ENCODE peak calls at places on chromosome 7, in six cellular contexts. C, Z, K, G, M and O are unnamed samples.

GRCh38 chr7:3754488-3755365 is 453.7 kb downstream of the SDK1 start:
- DNase-seq in C (no peak), Z (no peak), K (no peak), G (no peak), M (no peak), O (no peak)

GRCh38 chr7:37986780-37987380 is 66.4 kb downstream of the EPDR1 start:
- DNase-seq in C (no peak), Z (no peak), K (no peak), G (no peak), M (no peak), O (no peak)

GRCh38 chr7:148624735-148625134 is 34.2 kb downstream of the C7orf33 start:
- DNase-seq in C (no peak), Z (no peak), K (no peak), G (no peak), M (no peak), O (no peak)

GRCh38 chr7:29375641-29376562 is 181.3 kb downstream of the CHN2 start:
- DNase-seq in C (peak; percentile 71), Z (no peak), K (no peak), G (no peak), M (no peak), O (no peak)

GRCh38 chr7:102841290-102841689 is 71.5 kb upstream of the LRRC17 start:
- DNase-seq in C (no peak), Z (no peak), K (no peak), G (no peak), M (peak; percentile 24), O (no peak)

GRCh38 chr7:153523320-153524015 is 528.7 kb upstream of the DPP6 start:
- DNase-seq in C (no peak), Z (no peak), K (no peak), G (no peak), M (no peak), O (no peak)

GRCh38 chr7:82141427-82141826 is 302.1 kb downstream of the CACNA2D1 start:
- DNase-seq in C (no peak), Z (no peak), K (no peak), G (no peak), M (no peak), O (no peak)

GRCh38 chr7:16644987-16645592 is 464 bp downstream of the ANKMY2 start:
- DNase-seq in C (no peak), Z (peak; percentile 46), K (peak; percentile 52), G (no peak), M (no peak), O (no peak)

GRCh38 chr7:111076205-111076604 is 14.7 kb upstream of the LRRN3 start:
- DNase-seq in C (no peak), Z (no peak), K (no peak), G (no peak), M (no peak), O (no peak)

GRCh38 chr7:111357691-111358090 is 204.6 kb downstream of the IMMP2L start:
- DNase-seq in C (no peak), Z (no peak), K (no peak), G (no peak), M (no peak), O (no peak)

GRCh38 chr7:73303546-73303945 is 5.1 kb downstream of the NSUN5 start:
- DNase-seq in C (no peak), Z (no peak), K (no peak), G (no peak), M (no peak), O (no peak)

DNA sequence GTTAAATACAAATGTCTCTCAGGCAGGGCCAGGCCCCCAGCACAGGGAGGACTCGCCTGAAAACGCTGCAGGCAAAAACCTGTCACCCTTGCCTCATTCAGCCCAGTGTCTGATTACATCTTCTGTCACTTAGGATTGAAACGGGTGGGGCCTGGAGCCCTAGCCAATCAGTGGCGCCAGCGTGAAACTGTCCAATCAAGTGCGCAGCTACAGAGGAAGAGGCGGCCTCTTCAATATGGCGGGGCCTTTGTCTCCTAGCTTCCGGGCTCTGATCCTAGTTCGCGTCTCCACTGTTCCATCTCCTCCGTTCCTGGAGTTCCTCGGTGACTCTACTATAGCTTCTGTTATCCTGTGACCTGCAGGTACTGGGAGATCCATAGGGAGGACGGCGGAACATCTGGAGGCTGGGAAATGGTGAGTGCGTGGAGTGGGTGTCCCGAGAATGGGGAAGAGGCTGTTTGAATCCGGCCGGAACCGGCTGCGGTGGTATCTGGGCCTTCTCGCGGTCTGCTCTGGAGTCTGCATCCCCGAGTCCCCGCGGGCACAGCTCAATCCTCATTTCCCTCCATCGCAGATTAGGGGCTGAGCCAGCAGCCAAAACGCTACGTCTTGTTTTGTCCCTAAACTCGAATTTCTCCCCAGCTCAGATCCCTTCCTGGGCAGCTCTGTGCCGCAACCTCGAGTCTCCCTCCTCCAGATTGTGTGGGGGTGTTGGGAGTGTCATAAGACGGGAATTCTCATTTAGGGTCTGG is at the start of gene ZNF736:
- DNase-seq in C (no peak), Z (peak; percentile 86), K (no peak), G (peak; percentile 65), M (peak; percentile 79), O (peak; percentile 61)
- TF ChIP-seq TAF1 in C (no peak), Z (peak; percentile 72), K (no peak), G (peak; percentile 81), M (peak; percentile 87), O (peak; percentile 51)

GRCh38 chr7:135206887-135207738 is 4.2 kb downstream of the WDR91 start:
- DNase-seq in C (no peak), Z (no peak), K (no peak), G (no peak), M (peak; percentile 72), O (no peak)

GRCh38 chr7:135210818-135211178 is 528 bp downstream of the WDR91 start:
- DNase-seq in C (no peak), Z (no peak), K (no peak), G (no peak), M (no peak), O (no peak)

GRCh38 chr7:135207739-135208416 is 3.4 kb downstream of the WDR91 start:
- DNase-seq in C (peak; percentile 44), Z (no peak), K (no peak), G (no peak), M (no peak), O (no peak)

GRCh38 chr7:135209225-135209834 is 2.0 kb downstream of the WDR91 start:
- DNase-seq in C (no peak), Z (no peak), K (no peak), G (no peak), M (no peak), O (no peak)

DNA sequence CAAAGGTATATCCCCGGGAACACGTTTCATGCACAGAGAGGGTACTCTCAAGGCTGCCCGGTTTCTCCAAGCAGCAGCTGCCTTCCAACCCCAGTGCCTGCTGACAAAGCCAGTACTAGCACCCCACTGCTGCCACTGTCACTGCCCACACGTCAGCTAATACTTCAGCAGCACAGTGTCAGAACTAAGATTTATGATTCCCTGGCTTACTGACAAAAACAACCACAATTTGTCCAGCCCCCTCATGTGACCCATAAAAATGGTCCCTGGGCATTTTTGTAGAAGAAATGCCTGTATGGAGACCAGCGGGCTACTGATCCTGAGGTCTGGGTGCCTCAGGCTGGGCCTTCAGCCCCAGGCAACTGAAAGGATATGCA is 2.9 kb downstream of the WDR91 start:
- DNase-seq in C (no peak), Z (no peak), K (no peak), G (no peak), M (no peak), O (no peak)
- TF ChIP-seq POLR2A in C (no peak), Z (no peak), K (no peak), G (no peak), M (no peak), O (no peak)

DNA sequence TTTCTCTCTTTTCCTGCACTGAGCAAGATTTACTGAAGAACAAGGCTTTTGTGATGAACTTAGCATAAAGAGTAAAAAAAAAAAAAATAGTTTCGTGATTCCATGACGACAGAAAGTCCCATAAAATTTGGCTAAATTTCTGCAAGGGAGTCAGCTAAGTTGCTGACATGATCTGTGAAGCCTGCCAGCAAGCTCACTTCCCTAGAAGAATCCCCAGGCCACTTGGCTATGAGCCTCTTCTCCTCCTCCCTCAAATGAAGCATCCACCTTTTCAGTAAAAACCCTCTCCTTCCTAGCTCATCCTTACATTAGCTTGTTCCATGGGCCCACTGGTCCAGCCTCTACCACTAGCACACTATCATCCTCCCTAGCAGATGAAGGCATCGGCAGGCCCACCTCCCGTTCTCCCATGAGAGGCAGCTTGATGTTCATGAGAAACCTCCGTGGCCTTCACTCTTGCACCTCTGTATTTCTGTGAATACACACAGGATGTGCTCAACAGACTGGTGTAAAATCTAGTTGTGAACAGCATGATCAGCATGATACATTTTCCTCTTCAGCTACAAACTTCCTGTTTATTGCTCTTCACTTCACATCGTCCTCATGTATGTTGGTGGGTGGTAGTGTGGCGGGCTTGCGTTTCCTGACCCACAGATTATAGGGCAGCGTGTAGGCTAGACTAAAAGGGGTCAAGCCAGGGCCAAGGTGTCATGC is 30.9 kb downstream of the GIMAP8 start:
- DNase-seq in C (no peak), Z (no peak), K (no peak), G (no peak), M (no peak), O (no peak)
- TF ChIP-seq TAF1 in C (no peak), Z (no peak), K (no peak), G (no peak), M (no peak), O (no peak)

DNA sequence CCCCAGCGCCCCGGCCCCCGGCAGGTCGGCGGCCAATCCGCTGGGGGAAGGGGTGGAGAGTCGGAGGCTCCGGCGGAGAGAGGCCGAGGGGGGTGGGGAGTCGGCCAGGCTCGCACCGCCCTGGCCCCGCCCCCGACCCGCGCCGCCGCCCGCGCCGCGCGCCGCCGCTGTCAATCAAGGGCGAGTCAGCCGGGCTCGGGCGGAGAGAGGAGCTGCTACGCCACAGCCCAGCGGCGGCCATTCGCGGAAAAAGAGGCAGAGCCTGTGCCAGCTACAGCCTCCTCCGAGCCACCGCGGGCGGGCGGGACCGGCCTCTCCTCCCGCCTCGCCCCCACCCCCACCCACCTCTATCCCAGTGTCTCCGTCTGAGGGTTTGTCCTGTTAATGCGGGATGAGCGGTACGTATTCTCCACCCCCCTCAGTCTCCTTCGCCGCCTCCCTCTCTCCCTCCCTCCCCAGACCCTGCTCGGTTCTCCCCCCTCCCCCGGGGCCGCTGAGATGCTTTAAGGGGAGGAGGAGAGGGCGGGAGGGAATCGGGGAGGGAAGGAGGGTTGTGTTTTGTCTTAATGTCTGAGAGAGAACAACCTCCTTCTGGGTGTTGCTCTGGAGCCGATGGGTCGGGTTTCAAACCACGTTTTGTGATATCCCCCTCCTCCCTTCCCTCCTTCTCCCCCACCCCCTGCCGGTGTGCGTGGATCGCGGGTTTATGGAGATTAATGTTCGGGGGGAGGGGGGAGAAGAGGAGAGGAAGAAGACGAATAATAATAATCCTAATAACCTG is at the start of gene SP4:
- DNase-seq in C (peak; percentile 78), Z (peak; percentile 91), K (peak; percentile 94), G (peak; percentile 84), M (peak; percentile 49), O (peak; percentile 82)
- TF ChIP-seq POLR2A in C (peak; percentile 16), Z (peak; percentile 14), K (peak; percentile 87), G (no peak), M (peak; percentile 69), O (no peak)

GRCh38 chr7:140506788-140507464 is 27.6 kb upstream of the MKRN1 start:
- DNase-seq in C (no peak), Z (no peak), K (peak; percentile 57), G (no peak), M (no peak), O (no peak)
- TF ChIP-seq TAF1 in C (no peak), Z (no peak), K (no peak), G (no peak), M (no peak), O (no peak)

DNA sequence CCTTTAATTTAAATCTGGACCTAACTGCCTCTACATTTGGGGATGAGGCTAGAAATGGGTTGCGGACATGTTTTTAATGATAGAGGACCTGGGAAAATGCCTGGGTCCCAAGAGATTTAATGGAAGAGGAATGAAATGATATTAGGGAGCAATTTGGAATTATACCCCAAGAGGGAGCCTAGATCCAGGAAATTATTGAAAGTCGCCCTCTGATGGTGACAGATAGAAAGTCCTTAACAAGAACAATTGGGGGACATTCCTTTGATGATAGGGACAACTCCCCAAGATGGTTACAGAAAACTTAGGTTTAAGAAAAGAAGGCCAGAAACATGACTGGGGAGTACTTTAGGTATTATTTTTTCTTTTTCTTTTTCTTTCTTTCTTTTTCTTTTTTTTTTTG is 9.5 kb upstream of the TSGA13 start:
- DNase-seq in C (peak; percentile 36), Z (peak; percentile 36), K (no peak), G (no peak), M (no peak), O (no peak)
- TF ChIP-seq POLR2A in C (no peak), Z (no peak), K (no peak), G (no peak), M (no peak), O (no peak)